ENCODE peak calls at places on chromosomes 4 and X, in ten cellular contexts. A is lower leg skin, K is cardiac fibroblast, N is endothelial cell, P is tibial artery, Y is transverse colon, X is progenitor cell of endocrine pancreas, O is epithelial cell of proximal tubule, Z is left ventricle myocardium inferior, I is glutamatergic neuron. G is an unnamed sample.

GRCh38 chrX:56963377-56963776 is 32.0 kb downstream of the SPIN3 start:
- DNase-seq in K (no peak), A (no peak), I (no peak), P (no peak), X (no peak), O (no peak), N (no peak), Z (no peak), Y (no peak), G (no peak)

GRCh38 chrX:106780664-106781377 is 21.7 kb upstream of the TBC1D8B start:
- DNase-seq in N (no peak), Z (no peak), P (no peak), I (no peak), A (no peak), X (no peak), O (peak; percentile 66), K (no peak), Y (no peak), G (no peak)

GRCh38 chrX:17559728-17560379 is 177.4 kb upstream of the SCML1 start:
- DNase-seq in O (no peak), A (no peak), P (peak; percentile 66), Z (no peak), X (no peak), I (no peak), N (no peak), K (peak; percentile 73), Y (no peak), G (no peak)

GRCh38 chr4:104421576-104421975 is 73.1 kb downstream of the CXXC4 start:
- DNase-seq in Z (no peak), P (no peak), Y (no peak), K (no peak), O (no peak), I (no peak), X (no peak), N (no peak), A (no peak), G (no peak)

GRCh38 chr4:119733431-119733830 is 104.8 kb upstream of the PDE5A start:
- DNase-seq in P (no peak), Z (no peak), A (no peak), N (no peak), O (no peak), I (no peak), X (no peak), K (no peak), Y (no peak), G (no peak)

GRCh38 chrX:9562851-9563250 is 98.0 kb downstream of the TBL1X start:
- DNase-seq in P (no peak), N (no peak), O (peak; percentile 76), A (no peak), Z (no peak), Y (no peak), K (peak; percentile 90), X (no peak), I (no peak), G (no peak)

GRCh38 chr4:27100713-27101112 is 240.1 kb downstream of the STIM2 start:
- DNase-seq in Y (no peak), K (no peak), N (no peak), I (no peak), Z (no peak), O (no peak), P (peak; percentile 15), A (no peak), X (no peak), G (no peak)

GRCh38 chr4:56637791-56638190 is 43.3 kb downstream of the HOPX start:
- DNase-seq in X (no peak), O (no peak), I (no peak), P (no peak), A (no peak), Y (no peak), Z (no peak), N (no peak), K (no peak), G (no peak)

GRCh38 chr4:84917087-84917821 is 49.2 kb downstream of the WDFY3 start:
- DNase-seq in K (no peak), Y (no peak), A (no peak), I (no peak), Z (no peak), P (no peak), N (no peak), X (no peak), O (no peak), G (no peak)

GRCh38 chrX:120999413-120999812 is 13.9 kb upstream of the CT47A1 start:
- DNase-seq in A (no peak), X (no peak), K (no peak), P (no peak), N (no peak), I (no peak), Y (no peak), Z (no peak), O (no peak), G (no peak)

DNA sequence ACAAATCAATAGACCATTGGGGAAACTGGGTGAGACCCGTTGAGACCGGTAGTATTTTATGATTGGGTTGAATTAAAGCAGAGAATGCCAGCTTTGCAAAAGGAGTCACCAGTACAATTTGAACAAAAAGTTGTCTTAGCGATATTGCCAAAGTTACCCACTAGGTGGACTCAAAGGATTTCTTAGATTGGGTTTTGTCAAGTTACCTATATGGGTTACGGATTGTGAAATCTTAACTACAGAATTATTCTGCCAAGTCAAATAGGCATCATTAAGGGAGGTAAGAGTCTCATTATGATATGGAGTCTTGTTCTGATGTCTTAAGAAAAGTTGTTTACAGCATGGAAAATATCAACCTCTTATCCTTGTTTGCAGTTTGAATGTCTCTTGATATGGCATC is 15.0 kb upstream of the CT47A1 start:
- DNase-seq in Z (no peak), O (no peak), Y (no peak), K (peak; percentile 58), I (no peak), A (no peak), P (no peak), N (no peak), X (no peak), G (no peak)
- TF ChIP-seq CTCF in Z (peak; percentile 40), O (peak; percentile 54), Y (no peak), K (peak; percentile 27), I (peak; percentile 20), A (no peak), P (no peak), N (no peak), X (peak; percentile 36), G (no peak)

GRCh38 chrX:72048515-72049455 is 82.9 kb downstream of the RTL5 start:
- DNase-seq in K (no peak), N (no peak), X (no peak), Z (no peak), P (peak; percentile 16), I (no peak), A (no peak), O (no peak), Y (peak; percentile 31), G (peak; percentile 11)
- TF ChIP-seq CTCF in K (no peak), N (no peak), X (no peak), Z (no peak), P (no peak), I (no peak), A (no peak), O (peak; percentile 29), Y (no peak), G (no peak)

GRCh38 chr4:115671581-115671980 is 558.2 kb upstream of the NDST4 start:
- DNase-seq in O (no peak), Y (no peak), X (no peak), I (no peak), K (no peak), Z (no peak), A (no peak), P (no peak), N (no peak), G (no peak)

GRCh38 chr4:115670930-115671329 is 557.5 kb upstream of the NDST4 start:
- DNase-seq in K (no peak), I (no peak), X (no peak), A (no peak), N (no peak), Z (no peak), Y (no peak), O (no peak), P (no peak), G (no peak)

GRCh38 chr4:115664285-115664684 is 550.9 kb upstream of the NDST4 start:
- DNase-seq in I (peak; percentile 44), Y (no peak), Z (no peak), A (no peak), P (no peak), X (no peak), K (no peak), O (no peak), N (no peak), G (no peak)

DNA sequence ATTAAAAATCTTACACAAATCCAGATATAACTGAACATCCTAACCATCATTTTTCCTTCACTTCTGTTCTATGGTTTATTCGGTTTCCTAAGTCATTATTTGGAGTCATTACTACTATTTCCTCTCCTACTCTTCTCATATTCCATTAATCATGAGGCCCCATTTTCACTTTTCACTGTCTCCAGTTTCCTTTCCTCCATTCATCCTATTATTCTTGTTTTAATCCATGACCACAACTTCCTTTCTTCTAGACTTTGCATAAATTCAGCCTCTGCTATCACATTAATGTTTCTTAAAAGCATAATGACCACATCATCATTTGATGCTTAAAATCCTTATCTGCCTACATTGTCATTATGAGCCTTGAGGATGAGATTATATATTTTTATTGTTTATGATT is 555.0 kb upstream of the NDST4 start:
- DNase-seq in A (no peak), K (no peak), I (no peak), P (no peak), O (no peak), Y (no peak), N (no peak), X (no peak), Z (no peak), G (no peak)
- TF ChIP-seq CTCF in A (no peak), K (no peak), I (no peak), P (no peak), O (no peak), Y (no peak), N (no peak), X (no peak), Z (no peak), G (no peak)

GRCh38 chr4:39855909-39856512 is 121.7 kb downstream of the PDS5A start:
- DNase-seq in Z (no peak), K (peak; percentile 40), I (no peak), A (no peak), O (no peak), X (no peak), P (no peak), Y (no peak), N (no peak), G (no peak)

GRCh38 chr4:39846705-39847104 is 131.0 kb downstream of the PDS5A start:
- DNase-seq in P (no peak), X (no peak), Z (no peak), A (no peak), N (no peak), Y (no peak), O (no peak), I (no peak), K (no peak), G (no peak)

GRCh38 chr4:39846135-39846534 is 131.6 kb downstream of the PDS5A start:
- DNase-seq in Z (no peak), A (no peak), Y (peak; percentile 13), I (no peak), N (no peak), P (no peak), X (no peak), K (peak; percentile 41), O (no peak), G (no peak)

DNA sequence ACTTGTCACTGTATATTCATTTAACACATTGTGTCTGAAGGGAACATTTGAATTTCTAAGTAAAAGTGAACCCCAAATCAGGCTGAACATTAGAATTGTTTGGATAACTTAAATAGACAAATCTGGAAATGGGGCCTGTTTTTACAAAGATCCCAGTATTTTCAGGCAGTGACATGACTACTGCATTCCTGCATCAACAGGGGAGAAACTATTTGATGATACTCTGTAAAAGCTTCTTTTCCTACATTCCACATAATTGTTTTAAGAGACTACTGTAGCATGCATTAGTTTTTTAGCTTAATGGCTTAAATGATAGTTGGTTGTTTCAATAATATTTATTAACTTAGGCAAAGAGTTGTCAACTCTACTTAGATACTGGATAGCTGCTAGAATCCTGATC is 127.0 kb downstream of the PDS5A start:
- DNase-seq in O (no peak), Z (no peak), Y (no peak), A (no peak), N (no peak), I (no peak), X (no peak), K (no peak), P (no peak), G (no peak)
- TF ChIP-seq CTCF in O (no peak), Z (no peak), Y (no peak), A (no peak), N (no peak), I (no peak), X (no peak), K (no peak), P (no peak), G (no peak)

G was measured in activated CD8-positive, alpha-beta T cell treated with anti-CD3 and anti-CD28 coated beads for 36 hours.